ENCODE peak calls at places on chromosomes 7 and 10, in five cellular contexts. X is psoas muscle, N is fibroblast of mammary gland, Z is fibroblast of lung, M is cardiac muscle cell. L is an unnamed sample.

GRCh38 chr7:138992052-138992531 is 10.9 kb upstream of the KIAA1549 start:
- DNase-seq in X (no peak), N (no peak), Z (peak), M (no peak), L (no peak)

GRCh38 chr10:88515235-88515634 is 67.9 kb downstream of the RNLS start:
- DNase-seq in X (no peak), N (no peak), Z (peak), M (no peak), L (no peak)

GRCh38 chr7:99459087-99459486 is 6.9 kb downstream of the ATP5MF start:
- DNase-seq in X (no peak), N (peak), Z (no peak), M (no peak), L (peak)

GRCh38 chr7:69638674-69639073 is 40.4 kb downstream of the AUTS2 start:
- DNase-seq in X (no peak), N (no peak), Z (no peak), M (no peak), L (no peak)

GRCh38 chr10:30603589-30603988 is 26.0 kb downstream of the LYZL2 start:
- DNase-seq in X (no peak), N (no peak), Z (no peak), M (no peak), L (no peak)

GRCh38 chr7:8217200-8218068 is 44.5 kb downstream of the ICA1 start:
- DNase-seq in X (no peak), N (peak), Z (peak), M (peak), L (peak)

GRCh38 chr7:16079723-16080122 is 341.6 kb downstream of the CRPPA start:
- DNase-seq in X (no peak), N (no peak), Z (no peak), M (no peak), L (no peak)

GRCh38 chr10:1400129-1400865 is 337.0 kb downstream of the ADARB2 start:
- DNase-seq in X (no peak), N (no peak), Z (no peak), M (no peak), L (no peak)

GRCh38 chr10:27801171-27801785 is 55.7 kb upstream of the MKX start:
- DNase-seq in X (no peak), N (no peak), Z (peak), M (no peak), L (no peak)

GRCh38 chr7:106179256-106179655 is 67.1 kb upstream of the SYPL1 start:
- DNase-seq in X (no peak), N (no peak), Z (no peak), M (no peak), L (no peak)
- H3K4me3 ChIP-seq in X (no peak), N (no peak), Z (no peak), M (no peak), L (no peak)

DNA sequence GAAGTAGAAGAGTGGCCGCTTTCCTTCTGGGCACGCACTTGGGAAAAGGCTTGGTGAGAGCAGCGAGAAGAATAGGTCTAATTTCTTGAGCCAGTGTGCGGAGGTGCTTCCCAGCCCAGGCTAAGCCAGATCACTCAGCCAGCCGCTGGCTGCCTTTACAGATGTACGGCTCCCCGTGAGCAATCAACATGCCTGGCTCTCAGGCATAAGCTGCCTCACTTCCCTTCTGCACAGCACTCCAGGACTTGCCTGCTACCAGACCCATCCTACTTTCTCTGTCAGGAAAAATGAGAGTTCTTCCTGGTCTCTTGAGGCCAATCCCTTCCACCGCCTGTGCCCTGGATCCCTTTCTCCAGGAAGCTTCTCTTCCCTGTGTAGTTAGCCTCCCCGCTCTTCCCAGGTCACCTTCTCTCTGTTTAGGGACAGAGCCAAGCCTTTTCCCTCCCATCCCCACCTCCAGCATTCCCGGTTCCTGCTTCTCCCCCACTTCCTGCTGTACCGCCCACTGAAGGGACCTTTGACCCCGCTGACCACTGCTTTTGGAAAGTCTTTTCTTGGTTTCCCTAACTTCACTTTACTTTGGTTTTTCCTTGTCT is 1.1 kb upstream of the ACTR3C start:
- DNase-seq in X (no peak), N (peak), Z (peak), M (peak), L (no peak)
- H3K4me3 ChIP-seq in X (peak), N (no peak), Z (peak), M (peak), L (peak)

GRCh38 chr10:94361161-94361794 is 1.5 kb downstream of the NOC3L start:
- DNase-seq in X (no peak), N (peak), Z (peak), M (no peak), L (peak)
- H3K4me3 ChIP-seq in X (peak), N (peak), Z (peak), M (peak), L (peak)

GRCh38 chr10:18164093-18164492 is 23.9 kb downstream of the CACNB2 start:
- DNase-seq in X (no peak), N (peak), Z (peak), M (no peak), L (no peak)
- H3K4me3 ChIP-seq in X (no peak), N (no peak), Z (peak), M (no peak), L (no peak)

L was measured in BE2C.